ENCODE peak calls at places on chromosome 19, in eight cellular contexts. A is heart left ventricle; U is aorta; Z is neuronal stem cell; B is CD4-positive, alpha-beta memory T cell; Y is OCI-LY7; G is mesendoderm; E is HL-60. T is an unnamed sample.

GRCh38 chr19:31885280-31885853 is 460.0 kb upstream of the ZNF507 start:
- DNase-seq in Z (no peak), B (no peak), G (no peak), A (no peak), E (no peak), U (no peak), Y (no peak), T (no peak)

GRCh38 chr19:30082611-30083010 is 140.6 kb downstream of the URI1 start:
- DNase-seq in Y (no peak), Z (no peak), U (peak), B (no peak), G (no peak), A (no peak), E (no peak), T (no peak)

GRCh38 chr19:3523361-3524074 is 15.5 kb upstream of the TEKTIP1 start:
- DNase-seq in G (no peak), A (no peak), E (no peak), Z (no peak), Y (no peak), U (no peak), B (no peak), T (no peak)

GRCh38 chr19:12783849-12784393 is 7.4 kb upstream of the JUNB start:
- DNase-seq in E (no peak), G (no peak), U (peak), Y (no peak), A (peak), B (no peak), Z (no peak), T (no peak)

GRCh38 chr19:2064788-2065524 is 13.9 kb upstream of the MKNK2 start:
- DNase-seq in E (no peak), B (no peak), Y (no peak), A (peak), U (no peak), G (no peak), Z (no peak), T (peak)

GRCh38 chr19:55444720-55445045 is 1.6 kb upstream of the SHISA7 start:
- DNase-seq in E (no peak), Z (no peak), U (no peak), B (no peak), A (no peak), G (no peak), Y (no peak), T (no peak)

GRCh38 chr19:7497292-7497691 is 8.5 kb upstream of the PEX11G start:
- DNase-seq in U (no peak), Y (no peak), B (no peak), G (peak), Z (no peak), E (no peak), A (no peak), T (no peak)

GRCh38 chr19:6668696-6669095 is 1.3 kb downstream of the TNFSF14 start:
- DNase-seq in Y (no peak), E (no peak), Z (no peak), B (no peak), G (no peak), A (no peak), U (no peak), T (no peak)

GRCh38 chr19:51440846-51441409 is 17.3 kb downstream of the SIGLEC8 start:
- DNase-seq in U (no peak), Y (no peak), A (no peak), B (no peak), E (no peak), Z (no peak), G (no peak), T (peak)

GRCh38 chr19:51422053-51422448 is 4.6 kb upstream of the SIGLEC10 start:
- DNase-seq in A (peak), G (peak), Y (peak), U (peak), Z (peak), E (peak), B (peak), T (peak)

GRCh38 chr19:18168673-18169381 is 4.8 kb upstream of the IFI30 start:
- DNase-seq in Y (no peak), B (no peak), U (no peak), A (peak), Z (no peak), G (no peak), E (no peak), T (no peak)

GRCh38 chr19:2503521-2504109 is 27.7 kb downstream of the GADD45B start:
- DNase-seq in U (no peak), Y (no peak), G (peak), Z (no peak), E (no peak), B (peak), A (no peak), T (no peak)

GRCh38 chr19:17052439-17052838 is 22.8 kb downstream of the HAUS8 start:
- DNase-seq in E (no peak), Z (no peak), G (peak), B (peak), U (no peak), A (no peak), Y (peak), T (no peak)

GRCh38 chr19:35558400-35559280 is 4.8 kb downstream of the ATP4A start:
- DNase-seq in Y (no peak), E (no peak), A (no peak), G (no peak), Z (no peak), U (peak), B (no peak), T (no peak)

GRCh38 chr19:2561895-2562294 is 86.0 kb downstream of the GADD45B start:
- DNase-seq in E (no peak), U (peak), G (no peak), Z (no peak), A (peak), Y (peak), B (peak), T (no peak)

GRCh38 chr19:41816761-41817160 is 20.4 kb downstream of the CEACAM3 start:
- DNase-seq in G (no peak), U (no peak), Y (no peak), E (no peak), A (no peak), Z (no peak), B (no peak), T (no peak)

GRCh38 chr19:11016591-11016990 is 55.8 kb downstream of the SMARCA4 start:
- DNase-seq in Z (no peak), Y (no peak), G (no peak), A (no peak), E (no peak), B (no peak), U (no peak), T (no peak)

GRCh38 chr19:47228937-47229673 is 1.9 kb downstream of the BBC3 start:
- DNase-seq in G (peak), Y (peak), Z (no peak), A (no peak), B (peak), E (no peak), U (no peak), T (peak)

GRCh38 chr19:5628919-5629481 is 6.1 kb downstream of the SAFB start:
- DNase-seq in B (no peak), U (no peak), Z (no peak), Y (peak), G (no peak), E (no peak), A (no peak), T (no peak)

GRCh38 chr19:5632657-5633056 is 9.8 kb downstream of the SAFB start:
- DNase-seq in U (no peak), G (no peak), B (no peak), E (no peak), Y (no peak), Z (no peak), A (no peak), T (no peak)

GRCh38 chr19:5635427-5635826 is 12.5 kb downstream of the SAFB start:
- DNase-seq in E (no peak), A (no peak), Y (no peak), Z (no peak), B (no peak), G (no peak), U (no peak), T (no peak)

GRCh38 chr19:5631511-5632240 is 8.8 kb downstream of the SAFB start:
- DNase-seq in G (no peak), Y (no peak), Z (no peak), B (no peak), E (no peak), A (no peak), U (no peak), T (no peak)

GRCh38 chr19:5632241-5632612 is 9.3 kb downstream of the SAFB start:
- DNase-seq in U (no peak), E (no peak), A (no peak), Z (no peak), Y (no peak), B (no peak), G (no peak), T (no peak)
- H3K4me3 ChIP-seq in U (no peak), E (no peak), A (no peak), Z (no peak), Y (no peak), B (no peak), G (no peak), T (no peak)

DNA sequence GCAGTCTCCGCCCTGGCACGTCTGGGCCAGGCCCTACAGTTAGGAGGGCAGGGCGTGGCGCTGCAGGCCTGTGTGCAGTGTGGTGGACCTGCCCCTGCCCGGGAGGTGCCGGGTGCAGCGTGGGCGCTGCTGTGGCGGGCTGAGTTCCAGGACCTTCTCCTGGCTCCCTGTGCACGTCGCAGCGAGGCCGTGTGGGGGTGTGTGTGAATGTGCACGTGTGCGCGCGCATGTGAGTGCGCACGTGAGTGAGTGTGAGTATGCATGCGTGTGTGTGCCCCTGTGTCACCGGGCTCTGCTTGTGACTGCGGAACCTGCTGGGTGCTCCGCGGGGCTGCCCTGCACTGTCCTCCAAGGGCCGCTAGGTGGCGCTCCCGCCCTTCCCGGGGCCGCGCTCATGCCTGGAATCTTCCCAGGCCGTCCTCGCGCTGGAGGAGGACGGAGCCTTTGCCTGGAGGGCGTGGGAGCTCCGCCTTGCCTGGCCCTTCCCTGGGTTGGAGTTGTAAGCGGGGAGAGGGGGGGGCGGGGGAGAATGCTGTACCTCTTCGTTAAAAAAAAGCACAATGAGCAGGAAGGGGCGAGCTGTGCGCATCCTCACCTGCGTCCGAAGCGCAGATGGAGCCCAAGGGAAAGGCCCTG is 79.3 kb downstream of the KDM4B start:
- DNase-seq in U (peak), A (peak), Z (peak), G (peak), B (peak), Y (peak), E (peak), T (peak)
- H3K4me3 ChIP-seq in U (no peak), A (no peak), Z (no peak), G (no peak), B (no peak), Y (no peak), E (no peak), T (no peak)

GRCh38 chr19:990746-991145 is 6.6 kb downstream of the WDR18 start:
- DNase-seq in E (no peak), B (no peak), Y (no peak), A (no peak), Z (no peak), U (no peak), G (no peak), T (no peak)
- H3K4me3 ChIP-seq in E (no peak), B (no peak), Y (no peak), A (no peak), Z (no peak), U (no peak), G (no peak), T (no peak)

GRCh38 chr19:8697671-8698432 is 743 bp downstream of the ACTL9 start:
- DNase-seq in G (peak), E (no peak), U (no peak), Y (no peak), Z (no peak), B (no peak), A (no peak), T (no peak)

GRCh38 chr19:8696993-8697392 is 1.6 kb downstream of the ACTL9 start:
- DNase-seq in G (no peak), Y (no peak), E (no peak), B (no peak), A (no peak), U (no peak), Z (no peak), T (no peak)

GRCh38 chr19:8698433-8699063 is at the start of gene ACTL9:
- DNase-seq in U (no peak), G (no peak), Y (no peak), Z (no peak), E (no peak), B (no peak), A (no peak), T (no peak)

GRCh38 chr19:8699908-8700307 is 1.3 kb upstream of the ACTL9 start:
- DNase-seq in U (no peak), Z (no peak), B (no peak), E (no peak), A (no peak), Y (no peak), G (no peak), T (no peak)

DNA sequence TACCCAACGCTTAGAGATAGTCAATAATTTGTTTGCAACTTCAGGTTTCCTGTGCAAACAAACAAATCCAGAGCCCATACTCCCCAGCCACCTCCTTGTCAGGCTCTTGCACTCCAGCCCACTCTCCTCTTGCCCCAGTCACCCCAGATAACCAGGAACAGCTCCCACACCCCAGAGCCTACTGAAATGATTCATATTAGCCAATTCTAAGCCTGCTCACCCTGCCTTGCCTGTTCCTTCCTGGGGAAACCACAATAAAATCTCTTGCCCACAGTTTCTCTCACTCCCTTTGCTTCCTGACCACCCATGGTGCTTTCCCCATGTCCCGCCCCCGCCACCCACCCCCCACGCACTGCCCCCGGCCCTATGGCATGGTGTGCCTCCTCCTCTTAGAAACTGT is 3.8 kb upstream of the ACTL9 start:
- DNase-seq in E (peak), Z (no peak), A (no peak), U (no peak), G (no peak), B (peak), Y (no peak), T (no peak)
- H3K4me3 ChIP-seq in E (no peak), Z (no peak), A (no peak), U (no peak), G (no peak), B (peak), Y (no peak), T (no peak)

DNA sequence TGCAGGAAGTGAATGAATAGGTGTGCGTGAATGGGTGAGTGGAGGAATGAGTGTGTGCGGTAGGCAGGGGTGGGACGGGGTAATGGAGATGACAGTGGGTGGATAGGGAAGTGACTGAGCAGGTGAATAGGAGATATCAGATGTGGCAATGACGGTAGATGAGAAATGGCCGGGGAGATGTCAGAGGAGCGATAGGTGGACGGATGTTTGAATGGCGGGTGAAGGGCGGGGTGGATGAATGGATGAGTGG is 1.5 kb downstream of the TTC9B start:
- DNase-seq in E (no peak), Z (no peak), G (no peak), Y (no peak), A (no peak), U (no peak), B (no peak), T (no peak)
- H3K4me3 ChIP-seq in E (no peak), Z (no peak), G (no peak), Y (no peak), A (no peak), U (no peak), B (no peak), T (no peak)